ENCODE peak calls at places on chromosomes 7 and 10, in eight cellular contexts. U is PC-9, E is pancreas, X is A549, A is neural progenitor cell, W is lower lobe of right lung, R is Peyer's patch, I is upper lobe of left lung. P is an unnamed sample.

GRCh38 chr10:43396061-43396927 is 12.7 kb downstream of the HNRNPF start:
- DNase-seq in U (peak), E (peak), X (peak), A (peak), W (peak), R (peak), I (peak), P (peak)

GRCh38 chr10:451021-451471 is 238.4 kb downstream of the DIP2C start:
- DNase-seq in U (no peak), E (no peak), X (no peak), A (no peak), W (no peak), R (peak), I (no peak), P (peak)

GRCh38 chr10:7389346-7389745 is 21.5 kb downstream of the SFMBT2 start:
- DNase-seq in U (no peak), E (no peak), X (no peak), A (no peak), W (no peak), R (no peak), I (no peak), P (no peak)

GRCh38 chr10:115941247-115941840 is 331.7 kb downstream of the GFRA1 start:
- DNase-seq in U (no peak), E (no peak), X (no peak), A (no peak), W (no peak), R (no peak), I (no peak), P (no peak)

GRCh38 chr10:30111340-30111980 is 52.1 kb upstream of the JCAD start:
- DNase-seq in U (no peak), E (no peak), X (peak), A (no peak), W (no peak), R (no peak), I (no peak), P (no peak)

GRCh38 chr10:51876979-51877378 is 177.6 kb upstream of the CSTF2T start:
- DNase-seq in U (no peak), E (no peak), X (no peak), A (no peak), W (no peak), R (no peak), I (no peak), P (no peak)

GRCh38 chr10:85447690-85448089 is 918.9 kb downstream of the GRID1 start:
- DNase-seq in U (no peak), E (no peak), X (no peak), A (no peak), W (no peak), R (no peak), I (no peak), P (no peak)

GRCh38 chr10:86152911-86153310 is 213.7 kb downstream of the GRID1 start:
- DNase-seq in U (no peak), E (no peak), X (no peak), A (no peak), W (no peak), R (no peak), I (no peak), P (no peak)

GRCh38 chr7:138979988-138980574 is 1.1 kb downstream of the KIAA1549 start:
- DNase-seq in U (no peak), E (no peak), X (no peak), A (peak), W (no peak), R (no peak), I (no peak), P (no peak)

GRCh38 chr7:71780282-71780681 is 631.9 kb downstream of the CALN1 start:
- DNase-seq in U (no peak), E (no peak), X (no peak), A (peak), W (no peak), R (no peak), I (no peak), P (no peak)

GRCh38 chr7:26291699-26292538 is at the start of gene SNX10:
- DNase-seq in U (peak), E (peak), X (peak), A (peak), W (peak), R (peak), I (peak), P (peak)

GRCh38 chr7:29980151-29980550 is 9.4 kb downstream of the SCRN1 start:
- DNase-seq in U (no peak), E (no peak), X (no peak), A (no peak), W (no peak), R (no peak), I (no peak), P (no peak)

GRCh38 chr7:155299539-155300202 is 2.0 kb downstream of the INSIG1 start:
- DNase-seq in U (no peak), E (no peak), X (no peak), A (peak), W (no peak), R (no peak), I (no peak), P (peak)

GRCh38 chr7:114740095-114740494 is 181.8 kb upstream of the MDFIC start:
- DNase-seq in U (no peak), E (no peak), X (no peak), A (no peak), W (no peak), R (no peak), I (no peak), P (no peak)

GRCh38 chr10:11191673-11192072 is 174.0 kb downstream of the CELF2 start:
- DNase-seq in U (no peak), E (no peak), X (no peak), A (no peak), W (no peak), R (no peak), I (no peak), P (no peak)

GRCh38 chr7:142908921-142909870 is 23.7 kb upstream of the TRPV6 start:
- DNase-seq in U (no peak), E (peak), X (peak), A (peak), W (no peak), R (no peak), I (no peak), P (no peak)
- TF ChIP-seq CTCF in U (peak), E (peak), X (peak), A (peak), W (peak), R (no peak), I (no peak), P (no peak)

GRCh38 chr10:92573091-92573797 is 649 bp downstream of the IDE start:
- DNase-seq in U (no peak), E (peak), X (peak), A (peak), W (no peak), R (peak), I (peak), P (peak)
- TF ChIP-seq CTCF in U (no peak), E (no peak), X (no peak), A (no peak), W (no peak), R (no peak), I (no peak), P (no peak)

GRCh38 chr7:23357190-23358093 is 58.3 kb downstream of the MALSU1 start:
- DNase-seq in U (peak), E (no peak), X (peak), A (no peak), W (no peak), R (no peak), I (no peak), P (no peak)
- TF ChIP-seq CTCF in U (peak), E (peak), X (peak), A (peak), W (peak), R (no peak), I (no peak), P (peak)

GRCh38 chr10:69800109-69800508 is 1.6 kb upstream of the COL13A1 start:
- DNase-seq in U (peak), E (no peak), X (peak), A (peak), W (no peak), R (peak), I (no peak), P (peak)
- TF ChIP-seq CTCF in U (peak), E (peak), X (peak), A (peak), W (peak), R (no peak), I (peak), P (peak)

GRCh38 chr7:135710417-135711138 is 17.4 kb downstream of the SLC13A4 start:
- DNase-seq in U (no peak), E (no peak), X (peak), A (peak), W (no peak), R (no peak), I (no peak), P (peak)
- TF ChIP-seq CTCF in U (peak), E (peak), X (peak), A (peak), W (peak), R (no peak), I (no peak), P (peak)

GRCh38 chr7:19982841-19983835 is 209.7 kb upstream of the TMEM196 start:
- DNase-seq in U (no peak), E (peak), X (peak), A (peak), W (no peak), R (peak), I (no peak), P (peak)
- TF ChIP-seq CTCF in U (peak), E (no peak), X (peak), A (peak), W (peak), R (no peak), I (no peak), P (no peak)

GRCh38 chr7:76513817-76514799 is 3.8 kb downstream of the UPK3B start:
- DNase-seq in U (no peak), E (no peak), X (no peak), A (peak), W (no peak), R (no peak), I (no peak), P (no peak)

GRCh38 chr7:76509931-76510877 is at the start of gene UPK3B:
- DNase-seq in U (peak), E (no peak), X (peak), A (peak), W (peak), R (no peak), I (peak), P (no peak)

GRCh38 chr7:76515999-76516443 is 5.7 kb downstream of the UPK3B start:
- DNase-seq in U (peak), E (no peak), X (no peak), A (no peak), W (peak), R (peak), I (no peak), P (peak)

GRCh38 chr7:76514926-76515325 is 4.6 kb downstream of the UPK3B start:
- DNase-seq in U (no peak), E (no peak), X (no peak), A (peak), W (no peak), R (no peak), I (no peak), P (no peak)

GRCh38 chr7:76512941-76513816 is 2.8 kb downstream of the UPK3B start:
- DNase-seq in U (no peak), E (no peak), X (peak), A (peak), W (no peak), R (no peak), I (no peak), P (no peak)
- TF ChIP-seq CTCF in U (peak), E (no peak), X (peak), A (peak), W (no peak), R (no peak), I (no peak), P (no peak)